ENCODE peak calls at places on chromosomes 7 and 10, in seven cellular contexts. One of them, this sample, is unnamed.

GRCh38 chr7:1950623-1951523 is 280.8 kb downstream of the ELFN1 start:
- DNase-seq in skeletal muscle cell: no peak
- DNase-seq in Kasumi-1: no peak
- DNase-seq in HCT116: no peak
- DNase-seq in PC-3: no peak
- DNase-seq in globus pallidus: no peak
- DNase-seq in non-pigmented ciliary epithelial cell: no peak
- DNase-seq in this sample: no peak

GRCh38 chr7:23470290-23471089 is at the start of gene IGF2BP3:
- DNase-seq in skeletal muscle cell: peak; percentile 90
- DNase-seq in Kasumi-1: peak; percentile 99
- DNase-seq in HCT116: peak; percentile 97
- DNase-seq in PC-3: peak; percentile 92
- DNase-seq in globus pallidus: no peak
- DNase-seq in non-pigmented ciliary epithelial cell: peak; percentile 85
- DNase-seq in this sample: peak; percentile 98

GRCh38 chr7:142568430-142569097 is 180.7 kb upstream of the PRSS1 start:
- DNase-seq in skeletal muscle cell: peak; percentile 54
- DNase-seq in Kasumi-1: peak; percentile 37
- DNase-seq in HCT116: no peak
- DNase-seq in PC-3: peak; percentile 92
- DNase-seq in globus pallidus: no peak
- DNase-seq in non-pigmented ciliary epithelial cell: peak; percentile 80
- DNase-seq in this sample: peak; percentile 65

GRCh38 chr7:129741743-129742213 is 130.3 kb downstream of the NRF1 start:
- DNase-seq in skeletal muscle cell: no peak
- DNase-seq in Kasumi-1: peak; percentile 87
- DNase-seq in HCT116: no peak
- DNase-seq in PC-3: peak; percentile 7
- DNase-seq in globus pallidus: peak; percentile 73
- DNase-seq in non-pigmented ciliary epithelial cell: no peak
- DNase-seq in this sample: no peak

GRCh38 chr10:89332092-89332633 is 4.4 kb downstream of the IFIT3 start:
- DNase-seq in skeletal muscle cell: peak; percentile 63
- DNase-seq in Kasumi-1: peak; percentile 36
- DNase-seq in HCT116: no peak
- DNase-seq in PC-3: no peak
- DNase-seq in globus pallidus: peak; percentile 69
- DNase-seq in non-pigmented ciliary epithelial cell: peak; percentile 43
- DNase-seq in this sample: peak; percentile 47

GRCh38 chr10:1123972-1124371 is 67.8 kb downstream of the WDR37 start:
- DNase-seq in skeletal muscle cell: no peak
- DNase-seq in Kasumi-1: no peak
- DNase-seq in HCT116: no peak
- DNase-seq in PC-3: no peak
- DNase-seq in globus pallidus: no peak
- DNase-seq in non-pigmented ciliary epithelial cell: no peak
- DNase-seq in this sample: no peak

GRCh38 chr10:124394583-124394982 is 24.1 kb downstream of the OAT start:
- DNase-seq in skeletal muscle cell: no peak
- DNase-seq in Kasumi-1: no peak
- DNase-seq in HCT116: no peak
- DNase-seq in PC-3: peak; percentile 73
- DNase-seq in globus pallidus: no peak
- DNase-seq in non-pigmented ciliary epithelial cell: no peak
- DNase-seq in this sample: peak; percentile 33

GRCh38 chr7:35012155-35012554 is 25.1 kb downstream of the DPY19L1 start:
- DNase-seq in skeletal muscle cell: no peak
- DNase-seq in Kasumi-1: no peak
- DNase-seq in HCT116: no peak
- DNase-seq in PC-3: no peak
- DNase-seq in globus pallidus: no peak
- DNase-seq in non-pigmented ciliary epithelial cell: no peak
- DNase-seq in this sample: no peak

GRCh38 chr7:99679032-99679399 is 780 bp downstream of the CYP3A5 start:
- DNase-seq in skeletal muscle cell: no peak
- DNase-seq in Kasumi-1: no peak
- DNase-seq in HCT116: peak; percentile 49
- DNase-seq in PC-3: peak; percentile 75
- DNase-seq in globus pallidus: no peak
- DNase-seq in non-pigmented ciliary epithelial cell: no peak
- DNase-seq in this sample: peak; percentile 42

GRCh38 chr10:32384185-32384584 is 37.2 kb upstream of the EPC1 start:
- DNase-seq in skeletal muscle cell: no peak
- DNase-seq in Kasumi-1: no peak
- DNase-seq in HCT116: no peak
- DNase-seq in PC-3: peak; percentile 95
- DNase-seq in globus pallidus: no peak
- DNase-seq in non-pigmented ciliary epithelial cell: no peak
- DNase-seq in this sample: no peak

GRCh38 chr7:153886121-153886505 is 166.1 kb upstream of the DPP6 start:
- DNase-seq in skeletal muscle cell: no peak
- DNase-seq in Kasumi-1: no peak
- DNase-seq in HCT116: no peak
- DNase-seq in PC-3: no peak
- DNase-seq in globus pallidus: no peak
- DNase-seq in non-pigmented ciliary epithelial cell: no peak
- DNase-seq in this sample: no peak

GRCh38 chr10:58531084-58531695 is 18.5 kb downstream of the BICC1 start:
- DNase-seq in skeletal muscle cell: no peak
- DNase-seq in Kasumi-1: peak; percentile 93
- DNase-seq in HCT116: peak; percentile 57
- DNase-seq in PC-3: peak; percentile 97
- DNase-seq in globus pallidus: peak; percentile 50
- DNase-seq in non-pigmented ciliary epithelial cell: peak; percentile 52
- DNase-seq in this sample: peak; percentile 81

GRCh38 chr10:7335977-7336376 is 74.9 kb downstream of the SFMBT2 start:
- DNase-seq in skeletal muscle cell: no peak
- DNase-seq in Kasumi-1: no peak
- DNase-seq in HCT116: no peak
- DNase-seq in PC-3: no peak
- DNase-seq in globus pallidus: no peak
- DNase-seq in non-pigmented ciliary epithelial cell: no peak
- DNase-seq in this sample: no peak

GRCh38 chr10:14358886-14359573 is 28.3 kb upstream of the FRMD4A start:
- DNase-seq in skeletal muscle cell: no peak
- DNase-seq in Kasumi-1: no peak
- DNase-seq in HCT116: no peak
- DNase-seq in PC-3: no peak
- DNase-seq in globus pallidus: peak; percentile 7
- DNase-seq in non-pigmented ciliary epithelial cell: no peak
- DNase-seq in this sample: peak; percentile 40

GRCh38 chr7:136030330-136030729 is 53.2 kb upstream of the MTPN start:
- DNase-seq in skeletal muscle cell: no peak
- DNase-seq in Kasumi-1: no peak
- DNase-seq in HCT116: no peak
- DNase-seq in PC-3: peak; percentile 46
- DNase-seq in globus pallidus: no peak
- DNase-seq in non-pigmented ciliary epithelial cell: no peak
- DNase-seq in this sample: no peak